ENCODE peak calls at places on chromosome 14, in nine cellular contexts. One of them, this sample, is unnamed.

GRCh38 chr14:37669242-37669641 is 73.8 kb downstream of the TTC6 start:
- DNase-seq in AG09319: no peak
- DNase-seq in NT2/D1: no peak
- DNase-seq in AG04449: no peak
- DNase-seq in stimulated activated naive CD8-positive, alpha-beta T cell treated with anti-CD3 and anti-CD28 coated beads, Interleukin-15, amount 100 ng/mL, for 72 hours: no peak
- DNase-seq in epithelial cell of esophagus: no peak
- DNase-seq in T-helper 2 cell: no peak
- DNase-seq in RKO: no peak
- DNase-seq in Daoy: no peak
- DNase-seq in this sample: no peak

GRCh38 chr14:102215071-102215470 is 75.4 kb downstream of the WDR20 start:
- DNase-seq in AG09319: peak
- DNase-seq in NT2/D1: no peak
- DNase-seq in AG04449: no peak
- DNase-seq in stimulated activated naive CD8-positive, alpha-beta T cell treated with anti-CD3 and anti-CD28 coated beads, Interleukin-15, amount 100 ng/mL, for 72 hours: no peak
- DNase-seq in epithelial cell of esophagus: peak
- DNase-seq in T-helper 2 cell: no peak
- DNase-seq in RKO: no peak
- DNase-seq in Daoy: no peak
- DNase-seq in this sample: no peak

GRCh38 chr14:54114941-54115340 is 158.3 kb upstream of the BMP4 start:
- DNase-seq in AG09319: no peak
- DNase-seq in NT2/D1: no peak
- DNase-seq in AG04449: no peak
- DNase-seq in stimulated activated naive CD8-positive, alpha-beta T cell treated with anti-CD3 and anti-CD28 coated beads, Interleukin-15, amount 100 ng/mL, for 72 hours: no peak
- DNase-seq in epithelial cell of esophagus: no peak
- DNase-seq in T-helper 2 cell: no peak
- DNase-seq in RKO: no peak
- DNase-seq in Daoy: no peak
- DNase-seq in this sample: no peak

GRCh38 chr14:27938392-27938791 is 828.2 kb upstream of the FOXG1 start:
- DNase-seq in AG09319: no peak
- DNase-seq in NT2/D1: no peak
- DNase-seq in AG04449: no peak
- DNase-seq in stimulated activated naive CD8-positive, alpha-beta T cell treated with anti-CD3 and anti-CD28 coated beads, Interleukin-15, amount 100 ng/mL, for 72 hours: no peak
- DNase-seq in epithelial cell of esophagus: no peak
- DNase-seq in T-helper 2 cell: no peak
- DNase-seq in RKO: no peak
- DNase-seq in Daoy: no peak
- DNase-seq in this sample: no peak

GRCh38 chr14:49512147-49512551 is 74.0 kb downstream of the RPS29 start:
- DNase-seq in AG09319: peak
- DNase-seq in NT2/D1: no peak
- DNase-seq in AG04449: peak
- DNase-seq in stimulated activated naive CD8-positive, alpha-beta T cell treated with anti-CD3 and anti-CD28 coated beads, Interleukin-15, amount 100 ng/mL, for 72 hours: no peak
- DNase-seq in epithelial cell of esophagus: peak
- DNase-seq in T-helper 2 cell: no peak
- DNase-seq in RKO: peak
- DNase-seq in Daoy: peak
- DNase-seq in this sample: no peak

GRCh38 chr14:56633544-56633943 is 53.9 kb downstream of the TMEM260 start:
- DNase-seq in AG09319: no peak
- DNase-seq in NT2/D1: no peak
- DNase-seq in AG04449: peak
- DNase-seq in stimulated activated naive CD8-positive, alpha-beta T cell treated with anti-CD3 and anti-CD28 coated beads, Interleukin-15, amount 100 ng/mL, for 72 hours: no peak
- DNase-seq in epithelial cell of esophagus: no peak
- DNase-seq in T-helper 2 cell: no peak
- DNase-seq in RKO: no peak
- DNase-seq in Daoy: no peak
- DNase-seq in this sample: no peak

GRCh38 chr14:65132855-65133254 is 30.5 kb upstream of the MAX start:
- DNase-seq in AG09319: no peak
- DNase-seq in NT2/D1: no peak
- DNase-seq in AG04449: no peak
- DNase-seq in stimulated activated naive CD8-positive, alpha-beta T cell treated with anti-CD3 and anti-CD28 coated beads, Interleukin-15, amount 100 ng/mL, for 72 hours: no peak
- DNase-seq in epithelial cell of esophagus: no peak
- DNase-seq in T-helper 2 cell: no peak
- DNase-seq in RKO: no peak
- DNase-seq in Daoy: no peak
- DNase-seq in this sample: no peak

GRCh38 chr14:90060312-90060964 is 1.4 kb upstream of the KCNK13 start:
- DNase-seq in AG09319: no peak
- DNase-seq in NT2/D1: peak
- DNase-seq in AG04449: no peak
- DNase-seq in stimulated activated naive CD8-positive, alpha-beta T cell treated with anti-CD3 and anti-CD28 coated beads, Interleukin-15, amount 100 ng/mL, for 72 hours: peak
- DNase-seq in epithelial cell of esophagus: peak
- DNase-seq in T-helper 2 cell: peak
- DNase-seq in RKO: no peak
- DNase-seq in Daoy: peak
- DNase-seq in this sample: peak

GRCh38 chr14:63438065-63438757 is 105.0 kb downstream of the PPP2R5E start:
- DNase-seq in AG09319: peak
- DNase-seq in NT2/D1: peak
- DNase-seq in AG04449: peak
- DNase-seq in stimulated activated naive CD8-positive, alpha-beta T cell treated with anti-CD3 and anti-CD28 coated beads, Interleukin-15, amount 100 ng/mL, for 72 hours: no peak
- DNase-seq in epithelial cell of esophagus: peak
- DNase-seq in T-helper 2 cell: peak
- DNase-seq in RKO: no peak
- DNase-seq in Daoy: peak
- DNase-seq in this sample: peak

GRCh38 chr14:56118611-56119181 is 485 bp downstream of the PELI2 start:
- DNase-seq in AG09319: no peak
- DNase-seq in NT2/D1: no peak
- DNase-seq in AG04449: no peak
- DNase-seq in stimulated activated naive CD8-positive, alpha-beta T cell treated with anti-CD3 and anti-CD28 coated beads, Interleukin-15, amount 100 ng/mL, for 72 hours: peak
- DNase-seq in epithelial cell of esophagus: no peak
- DNase-seq in T-helper 2 cell: peak
- DNase-seq in RKO: peak
- DNase-seq in Daoy: peak
- DNase-seq in this sample: no peak

GRCh38 chr14:77549451-77549850 is 50.8 kb upstream of the ISM2 start:
- DNase-seq in AG09319: no peak
- DNase-seq in NT2/D1: no peak
- DNase-seq in AG04449: no peak
- DNase-seq in stimulated activated naive CD8-positive, alpha-beta T cell treated with anti-CD3 and anti-CD28 coated beads, Interleukin-15, amount 100 ng/mL, for 72 hours: no peak
- DNase-seq in epithelial cell of esophagus: no peak
- DNase-seq in T-helper 2 cell: no peak
- DNase-seq in RKO: no peak
- DNase-seq in Daoy: no peak
- DNase-seq in this sample: no peak

GRCh38 chr14:81453166-81453766 is 53.1 kb upstream of the STON2 start:
- DNase-seq in AG09319: peak
- DNase-seq in NT2/D1: peak
- DNase-seq in AG04449: no peak
- DNase-seq in stimulated activated naive CD8-positive, alpha-beta T cell treated with anti-CD3 and anti-CD28 coated beads, Interleukin-15, amount 100 ng/mL, for 72 hours: peak
- DNase-seq in epithelial cell of esophagus: peak
- DNase-seq in T-helper 2 cell: peak
- DNase-seq in RKO: peak
- DNase-seq in Daoy: peak
- DNase-seq in this sample: no peak

GRCh38 chr14:96139879-96140278 is 64.8 kb upstream of the BDKRB2 start:
- DNase-seq in AG09319: no peak
- DNase-seq in NT2/D1: no peak
- DNase-seq in AG04449: no peak
- DNase-seq in stimulated activated naive CD8-positive, alpha-beta T cell treated with anti-CD3 and anti-CD28 coated beads, Interleukin-15, amount 100 ng/mL, for 72 hours: no peak
- DNase-seq in epithelial cell of esophagus: no peak
- DNase-seq in T-helper 2 cell: no peak
- DNase-seq in RKO: no peak
- DNase-seq in Daoy: peak
- DNase-seq in this sample: no peak

GRCh38 chr14:25052385-25052784 is 2.4 kb upstream of the STXBP6 start:
- DNase-seq in AG09319: no peak
- DNase-seq in NT2/D1: no peak
- DNase-seq in AG04449: no peak
- DNase-seq in stimulated activated naive CD8-positive, alpha-beta T cell treated with anti-CD3 and anti-CD28 coated beads, Interleukin-15, amount 100 ng/mL, for 72 hours: no peak
- DNase-seq in epithelial cell of esophagus: no peak
- DNase-seq in T-helper 2 cell: no peak
- DNase-seq in RKO: no peak
- DNase-seq in Daoy: no peak
- DNase-seq in this sample: no peak

GRCh38 chr14:65470404-65470880 is 57.9 kb downstream of the FUT8 start:
- DNase-seq in AG09319: no peak
- DNase-seq in NT2/D1: no peak
- DNase-seq in AG04449: no peak
- DNase-seq in stimulated activated naive CD8-positive, alpha-beta T cell treated with anti-CD3 and anti-CD28 coated beads, Interleukin-15, amount 100 ng/mL, for 72 hours: no peak
- DNase-seq in epithelial cell of esophagus: no peak
- DNase-seq in T-helper 2 cell: no peak
- DNase-seq in RKO: no peak
- DNase-seq in Daoy: no peak
- DNase-seq in this sample: peak

GRCh38 chr14:104121142-104121541 is 17.2 kb upstream of the KIF26A start:
- DNase-seq in AG09319: no peak
- DNase-seq in NT2/D1: no peak
- DNase-seq in AG04449: no peak
- DNase-seq in stimulated activated naive CD8-positive, alpha-beta T cell treated with anti-CD3 and anti-CD28 coated beads, Interleukin-15, amount 100 ng/mL, for 72 hours: no peak
- DNase-seq in epithelial cell of esophagus: no peak
- DNase-seq in T-helper 2 cell: no peak
- DNase-seq in RKO: no peak
- DNase-seq in Daoy: no peak
- DNase-seq in this sample: no peak

GRCh38 chr14:91375748-91376452 is 41.7 kb downstream of the CCDC88C start:
- DNase-seq in AG09319: no peak
- DNase-seq in NT2/D1: no peak
- DNase-seq in AG04449: no peak
- DNase-seq in stimulated activated naive CD8-positive, alpha-beta T cell treated with anti-CD3 and anti-CD28 coated beads, Interleukin-15, amount 100 ng/mL, for 72 hours: no peak
- DNase-seq in epithelial cell of esophagus: no peak
- DNase-seq in T-helper 2 cell: no peak
- DNase-seq in RKO: no peak
- DNase-seq in Daoy: no peak
- DNase-seq in this sample: no peak

GRCh38 chr14:23406725-23407355 is 1.2 kb downstream of the MYH6 start:
- DNase-seq in AG09319: no peak
- DNase-seq in NT2/D1: no peak
- DNase-seq in AG04449: no peak
- DNase-seq in stimulated activated naive CD8-positive, alpha-beta T cell treated with anti-CD3 and anti-CD28 coated beads, Interleukin-15, amount 100 ng/mL, for 72 hours: no peak
- DNase-seq in epithelial cell of esophagus: no peak
- DNase-seq in T-helper 2 cell: no peak
- DNase-seq in RKO: no peak
- DNase-seq in Daoy: no peak
- DNase-seq in this sample: no peak

GRCh38 chr14:59695198-59695597 is 118.6 kb upstream of the CCDC175 start:
- DNase-seq in AG09319: no peak
- DNase-seq in NT2/D1: no peak
- DNase-seq in AG04449: no peak
- DNase-seq in stimulated activated naive CD8-positive, alpha-beta T cell treated with anti-CD3 and anti-CD28 coated beads, Interleukin-15, amount 100 ng/mL, for 72 hours: no peak
- DNase-seq in epithelial cell of esophagus: peak
- DNase-seq in T-helper 2 cell: no peak
- DNase-seq in RKO: no peak
- DNase-seq in Daoy: no peak
- DNase-seq in this sample: no peak

GRCh38 chr14:101598571-101599233 is 37.4 kb downstream of the DIO3 start:
- DNase-seq in AG09319: no peak
- DNase-seq in NT2/D1: no peak
- DNase-seq in AG04449: no peak
- DNase-seq in stimulated activated naive CD8-positive, alpha-beta T cell treated with anti-CD3 and anti-CD28 coated beads, Interleukin-15, amount 100 ng/mL, for 72 hours: no peak
- DNase-seq in epithelial cell of esophagus: no peak
- DNase-seq in T-helper 2 cell: no peak
- DNase-seq in RKO: no peak
- DNase-seq in Daoy: no peak
- DNase-seq in this sample: no peak

GRCh38 chr14:101178184-101179072 is 274.9 kb upstream of the RTL1 start:
- DNase-seq in AG09319: no peak
- DNase-seq in NT2/D1: no peak
- DNase-seq in AG04449: no peak
- DNase-seq in stimulated activated naive CD8-positive, alpha-beta T cell treated with anti-CD3 and anti-CD28 coated beads, Interleukin-15, amount 100 ng/mL, for 72 hours: no peak
- DNase-seq in epithelial cell of esophagus: no peak
- DNase-seq in T-helper 2 cell: no peak
- DNase-seq in RKO: no peak
- DNase-seq in Daoy: no peak
- DNase-seq in this sample: no peak

GRCh38 chr14:104927901-104928300 is 3.2 kb downstream of the PLD4 start:
- DNase-seq in AG09319: no peak
- DNase-seq in NT2/D1: no peak
- DNase-seq in AG04449: no peak
- DNase-seq in stimulated activated naive CD8-positive, alpha-beta T cell treated with anti-CD3 and anti-CD28 coated beads, Interleukin-15, amount 100 ng/mL, for 72 hours: no peak
- DNase-seq in epithelial cell of esophagus: no peak
- DNase-seq in T-helper 2 cell: no peak
- DNase-seq in RKO: no peak
- DNase-seq in Daoy: no peak
- DNase-seq in this sample: no peak

GRCh38 chr14:105090493-105091334 is 25.5 kb upstream of the GPR132 start:
- DNase-seq in AG09319: no peak
- DNase-seq in NT2/D1: no peak
- DNase-seq in AG04449: no peak
- DNase-seq in stimulated activated naive CD8-positive, alpha-beta T cell treated with anti-CD3 and anti-CD28 coated beads, Interleukin-15, amount 100 ng/mL, for 72 hours: peak
- DNase-seq in epithelial cell of esophagus: peak
- DNase-seq in T-helper 2 cell: peak
- DNase-seq in RKO: peak
- DNase-seq in Daoy: peak
- DNase-seq in this sample: peak

GRCh38 chr14:72291908-72292688 is 359.9 kb downstream of the RGS6 start:
- DNase-seq in AG09319: no peak
- DNase-seq in NT2/D1: peak
- DNase-seq in AG04449: peak
- DNase-seq in stimulated activated naive CD8-positive, alpha-beta T cell treated with anti-CD3 and anti-CD28 coated beads, Interleukin-15, amount 100 ng/mL, for 72 hours: peak
- DNase-seq in epithelial cell of esophagus: peak
- DNase-seq in T-helper 2 cell: peak
- DNase-seq in RKO: peak
- DNase-seq in Daoy: peak
- DNase-seq in this sample: peak

GRCh38 chr14:94031880-94032279 is 5.7 kb downstream of the OTUB2 start:
- DNase-seq in AG09319: no peak
- DNase-seq in NT2/D1: no peak
- DNase-seq in AG04449: no peak
- DNase-seq in stimulated activated naive CD8-positive, alpha-beta T cell treated with anti-CD3 and anti-CD28 coated beads, Interleukin-15, amount 100 ng/mL, for 72 hours: no peak
- DNase-seq in epithelial cell of esophagus: no peak
- DNase-seq in T-helper 2 cell: no peak
- DNase-seq in RKO: no peak
- DNase-seq in Daoy: no peak
- DNase-seq in this sample: no peak

GRCh38 chr14:39175445-39176262 is 600 bp downstream of the PNN start:
- DNase-seq in AG09319: no peak
- DNase-seq in NT2/D1: no peak
- DNase-seq in AG04449: no peak
- DNase-seq in stimulated activated naive CD8-positive, alpha-beta T cell treated with anti-CD3 and anti-CD28 coated beads, Interleukin-15, amount 100 ng/mL, for 72 hours: peak
- DNase-seq in epithelial cell of esophagus: peak
- DNase-seq in T-helper 2 cell: peak
- DNase-seq in RKO: peak
- DNase-seq in Daoy: peak
- DNase-seq in this sample: peak

GRCh38 chr14:102096569-102097188 is 9.8 kb upstream of the HSP90AA1 start:
- DNase-seq in AG09319: peak
- DNase-seq in NT2/D1: no peak
- DNase-seq in AG04449: no peak
- DNase-seq in stimulated activated naive CD8-positive, alpha-beta T cell treated with anti-CD3 and anti-CD28 coated beads, Interleukin-15, amount 100 ng/mL, for 72 hours: peak
- DNase-seq in epithelial cell of esophagus: peak
- DNase-seq in T-helper 2 cell: peak
- DNase-seq in RKO: peak
- DNase-seq in Daoy: peak
- DNase-seq in this sample: peak

This sample was measured in pancreas.